ENCODE peak calls at places on chromosomes 5 and 9, in six cellular contexts. M, N, L, A, V and G are unnamed samples.

GRCh38 chr5:137218471-137218870 is 280.7 kb downstream of the SPOCK1 start:
- DNase-seq in N (no peak), M (no peak), V (no peak), A (no peak), L (no peak), G (peak)

GRCh38 chr5:122967625-122968024 is 68.9 kb downstream of the PPIC start:
- DNase-seq in N (no peak), M (no peak), A (peak), V (no peak), L (no peak), G (no peak)

GRCh38 chr5:143376911-143377838 is 26.3 kb downstream of the NR3C1 start:
- DNase-seq in A (no peak), M (no peak), L (no peak), N (no peak), V (no peak), G (peak)

GRCh38 chr5:127586371-127586770 is 62.5 kb upstream of the CTXN3 start:
- DNase-seq in N (no peak), L (no peak), V (no peak), A (peak), M (no peak), G (no peak)

GRCh38 chr5:133163839-133164238 is 112.0 kb downstream of the HSPA4 start:
- DNase-seq in M (no peak), A (no peak), N (no peak), L (no peak), V (no peak), G (no peak)

GRCh38 chr9:127121628-127122175 is 733 bp downstream of the ANGPTL2 start:
- DNase-seq in V (no peak), A (no peak), L (no peak), N (no peak), M (no peak), G (peak)

GRCh38 chr9:25377039-25377438 is 301.2 kb downstream of the TUSC1 start:
- DNase-seq in A (no peak), L (no peak), N (no peak), V (no peak), M (no peak), G (no peak)

GRCh38 chr9:77648458-77649108 is 461 bp upstream of the GNA14 start:
- DNase-seq in A (no peak), N (no peak), V (no peak), M (no peak), L (no peak), G (peak)

GRCh38 chr5:39167141-39167972 is 52.0 kb downstream of the FYB1 start:
- DNase-seq in L (no peak), M (no peak), N (no peak), A (no peak), V (no peak), G (no peak)

GRCh38 chr9:17942498-17942897 is 363.6 kb downstream of the SH3GL2 start:
- DNase-seq in L (no peak), A (no peak), M (no peak), N (no peak), V (no peak), G (no peak)

GRCh38 chr5:148104226-148104625 is 40.4 kb downstream of the SPINK5 start:
- DNase-seq in L (no peak), N (no peak), M (no peak), V (no peak), A (no peak), G (no peak)

GRCh38 chr5:14217587-14217986 is 74.4 kb downstream of the TRIO start:
- DNase-seq in L (no peak), A (no peak), N (no peak), M (no peak), V (no peak), G (no peak)

GRCh38 chr9:98146101-98146991 is 27.3 kb upstream of the TRIM14 start:
- DNase-seq in V (no peak), A (peak), L (no peak), N (no peak), M (no peak), G (peak)

GRCh38 chr5:143657814-143658395 is 154.1 kb upstream of the HMHB1 start:
- DNase-seq in V (no peak), A (no peak), L (no peak), M (no peak), N (no peak), G (no peak)

GRCh38 chr5:169778622-169779596 is 141.8 kb downstream of the DOCK2 start:
- DNase-seq in N (no peak), L (no peak), M (no peak), V (no peak), A (peak), G (no peak)

GRCh38 chr9:37390759-37391158 is 31.7 kb upstream of the GRHPR start:
- DNase-seq in L (no peak), N (no peak), V (no peak), M (peak), A (peak), G (no peak)

GRCh38 chr5:80191991-80192398 is 63.9 kb downstream of the SERINC5 start:
- DNase-seq in L (no peak), M (peak), N (peak), A (no peak), V (no peak), G (no peak)

GRCh38 chr9:37337301-37337905 is 85.1 kb upstream of the GRHPR start:
- DNase-seq in M (no peak), L (no peak), A (no peak), V (no peak), N (no peak), G (no peak)

GRCh38 chr5:84287964-84288363 is 96.7 kb downstream of the EDIL3 start:
- DNase-seq in M (no peak), V (no peak), N (no peak), A (no peak), L (no peak), G (peak)

GRCh38 chr5:135235551-135236100 is 163.4 kb downstream of the MACROH2A1 start:
- DNase-seq in L (no peak), M (no peak), N (no peak), V (no peak), A (no peak), G (no peak)

GRCh38 chr9:92266486-92266885 is 27.0 kb downstream of the IARS1 start:
- DNase-seq in L (no peak), M (no peak), N (no peak), V (no peak), A (no peak), G (no peak)

GRCh38 chr9:3012245-3012644 is 168.3 kb upstream of the PUM3 start:
- DNase-seq in A (no peak), L (no peak), M (no peak), V (no peak), N (no peak), G (no peak)

GRCh38 chr5:74464512-74465209 is 175.9 kb downstream of the ENC1 start:
- DNase-seq in M (no peak), A (no peak), V (no peak), N (no peak), L (no peak), G (no peak)

GRCh38 chr5:109697339-109697738 is 7.6 kb downstream of the MAN2A1 start:
- DNase-seq in L (no peak), M (no peak), N (no peak), V (no peak), A (no peak), G (no peak)

GRCh38 chr9:121107041-121107440 is 32.3 kb downstream of the CNTRL start:
- DNase-seq in N (no peak), M (no peak), L (no peak), A (no peak), V (no peak), G (no peak)

GRCh38 chr9:81993656-81994055 is 5.1 kb downstream of the SPATA31D1 start:
- DNase-seq in N (no peak), L (no peak), V (no peak), M (no peak), A (no peak), G (no peak)

GRCh38 chr5:1100652-1101574 is 10.9 kb downstream of the SLC12A7 start:
- DNase-seq in N (no peak), M (no peak), V (no peak), L (no peak), A (no peak), G (no peak)

GRCh38 chr9:118222375-118222774 is 518.2 kb downstream of the TLR4 start:
- DNase-seq in N (no peak), A (no peak), L (no peak), V (no peak), M (no peak), G (no peak)

GRCh38 chr5:65142511-65143011 is 339.2 kb downstream of the ADAMTS6 start:
- DNase-seq in V (no peak), A (no peak), L (no peak), M (no peak), N (no peak), G (peak)

GRCh38 chr5:74594172-74595040 is 46.1 kb downstream of the ENC1 start:
- DNase-seq in A (no peak), N (no peak), L (no peak), M (no peak), V (no peak), G (no peak)

GRCh38 chr9:130661461-130662098 is 2.8 kb upstream of the PRDM12 start:
- DNase-seq in N (no peak), V (no peak), A (no peak), M (no peak), L (no peak), G (no peak)

GRCh38 chr5:130985776-130986175 is 179.3 kb downstream of the HINT1 start:
- DNase-seq in M (no peak), V (no peak), A (no peak), L (no peak), N (no peak), G (no peak)

GRCh38 chr5:101580591-101580990 is 677.5 kb upstream of the ST8SIA4 start:
- DNase-seq in N (no peak), M (no peak), V (no peak), L (no peak), A (no peak), G (no peak)